ENCODE peak calls at places on chromosomes 1 and 21, in four cellular contexts. One of them, this sample, is unnamed.

GRCh38 chr1:24058671-24059455 is 53.1 kb downstream of the MYOM3 start:
- DNase-seq in OCI-M1: no peak
- DNase-seq in mucosa of descending colon: no peak
- DNase-seq in hepatic stellate cell: no peak
- DNase-seq in this sample: no peak

GRCh38 chr1:16237343-16237830 is 404 bp upstream of the CPLANE2 start:
- DNase-seq in OCI-M1: no peak
- DNase-seq in mucosa of descending colon: no peak
- DNase-seq in hepatic stellate cell: peak
- DNase-seq in this sample: no peak

GRCh38 chr1:171115280-171115897 is 24.7 kb downstream of the FMO3 start:
- DNase-seq in OCI-M1: no peak
- DNase-seq in mucosa of descending colon: no peak
- DNase-seq in hepatic stellate cell: no peak
- DNase-seq in this sample: no peak

GRCh38 chr1:177256153-177256814 is 85.5 kb downstream of the BRINP2 start:
- DNase-seq in OCI-M1: peak
- DNase-seq in mucosa of descending colon: peak
- DNase-seq in hepatic stellate cell: peak
- DNase-seq in this sample: peak

GRCh38 chr1:44013949-44014348 is 17.3 kb downstream of the SLC6A9 start:
- DNase-seq in OCI-M1: no peak
- DNase-seq in mucosa of descending colon: peak
- DNase-seq in hepatic stellate cell: no peak
- DNase-seq in this sample: no peak

GRCh38 chr1:33097137-33097611 is 16.2 kb downstream of the AZIN2 start:
- DNase-seq in OCI-M1: peak
- DNase-seq in mucosa of descending colon: no peak
- DNase-seq in hepatic stellate cell: no peak
- DNase-seq in this sample: no peak

GRCh38 chr21:36698160-36699025 is 522 bp upstream of the SIM2 start:
- DNase-seq in OCI-M1: no peak
- DNase-seq in mucosa of descending colon: no peak
- DNase-seq in hepatic stellate cell: no peak
- DNase-seq in this sample: peak

GRCh38 chr1:46002751-46003150 is 129.7 kb downstream of the PIK3R3 start:
- DNase-seq in OCI-M1: no peak
- DNase-seq in mucosa of descending colon: no peak
- DNase-seq in hepatic stellate cell: no peak
- DNase-seq in this sample: no peak

GRCh38 chr1:115332813-115333608 is 5.0 kb downstream of the NGF start:
- DNase-seq in OCI-M1: peak
- DNase-seq in mucosa of descending colon: no peak
- DNase-seq in hepatic stellate cell: peak
- DNase-seq in this sample: no peak

GRCh38 chr1:205580140-205580922 is 51.5 kb downstream of the ELK4 start:
- DNase-seq in OCI-M1: no peak
- DNase-seq in mucosa of descending colon: peak
- DNase-seq in hepatic stellate cell: no peak
- DNase-seq in this sample: no peak

GRCh38 chr1:43440358-43440757 is 13.4 kb downstream of the HYI start:
- DNase-seq in OCI-M1: no peak
- DNase-seq in mucosa of descending colon: no peak
- DNase-seq in hepatic stellate cell: no peak
- DNase-seq in this sample: no peak

GRCh38 chr1:108801101-108801500 is 54.6 kb downstream of the STXBP3 start:
- DNase-seq in OCI-M1: no peak
- DNase-seq in mucosa of descending colon: no peak
- DNase-seq in hepatic stellate cell: no peak
- DNase-seq in this sample: no peak

GRCh38 chr1:156508205-156508954 is 7.8 kb upstream of the MEF2D start:
- DNase-seq in OCI-M1: no peak
- DNase-seq in mucosa of descending colon: peak
- DNase-seq in hepatic stellate cell: no peak
- DNase-seq in this sample: no peak

GRCh38 chr1:28122183-28122582 is 33.8 kb upstream of the EYA3 start:
- DNase-seq in OCI-M1: no peak
- DNase-seq in mucosa of descending colon: no peak
- DNase-seq in hepatic stellate cell: peak
- DNase-seq in this sample: no peak

GRCh38 chr1:116231752-116232151 is 120.6 kb downstream of the MAB21L3 start:
- DNase-seq in OCI-M1: no peak
- DNase-seq in mucosa of descending colon: no peak
- DNase-seq in hepatic stellate cell: no peak
- DNase-seq in this sample: no peak

GRCh38 chr1:8154621-8155052 is 128.5 kb upstream of the ERRFI1 start:
- DNase-seq in OCI-M1: no peak
- DNase-seq in mucosa of descending colon: no peak
- DNase-seq in hepatic stellate cell: no peak
- DNase-seq in this sample: no peak

GRCh38 chr1:151858886-151859665 is 5.6 kb upstream of the THEM5 start:
- DNase-seq in OCI-M1: no peak
- DNase-seq in mucosa of descending colon: no peak
- DNase-seq in hepatic stellate cell: no peak
- DNase-seq in this sample: no peak

GRCh38 chr1:243413431-243414151 is 157.8 kb downstream of the SDCCAG8 start:
- DNase-seq in OCI-M1: no peak
- DNase-seq in mucosa of descending colon: no peak
- DNase-seq in hepatic stellate cell: no peak
- DNase-seq in this sample: no peak

GRCh38 chr1:34591751-34592629 is 162.9 kb upstream of the GJB5 start:
- DNase-seq in OCI-M1: peak
- DNase-seq in mucosa of descending colon: no peak
- DNase-seq in hepatic stellate cell: no peak
- DNase-seq in this sample: no peak

GRCh38 chr1:208243522-208243850 is 698 bp downstream of the PLXNA2 start:
- DNase-seq in OCI-M1: peak
- DNase-seq in mucosa of descending colon: no peak
- DNase-seq in hepatic stellate cell: no peak
- DNase-seq in this sample: peak

GRCh38 chr1:180765156-180765555 is 133.3 kb downstream of the XPR1 start:
- DNase-seq in OCI-M1: no peak
- DNase-seq in mucosa of descending colon: no peak
- DNase-seq in hepatic stellate cell: no peak
- DNase-seq in this sample: no peak

GRCh38 chr1:205668951-205669340 is 11.4 kb downstream of the SLC45A3 start:
- DNase-seq in OCI-M1: peak
- DNase-seq in mucosa of descending colon: no peak
- DNase-seq in hepatic stellate cell: no peak
- DNase-seq in this sample: no peak

GRCh38 chr1:10196991-10197390 is 13.4 kb upstream of the KIF1B start:
- DNase-seq in OCI-M1: no peak
- DNase-seq in mucosa of descending colon: no peak
- DNase-seq in hepatic stellate cell: no peak
- DNase-seq in this sample: no peak

GRCh38 chr1:58929667-58930325 is 145.9 kb upstream of the JUN start:
- DNase-seq in OCI-M1: no peak
- DNase-seq in mucosa of descending colon: peak
- DNase-seq in hepatic stellate cell: no peak
- DNase-seq in this sample: no peak

GRCh38 chr1:95245029-95245428 is 11.0 kb downstream of the RWDD3 start:
- DNase-seq in OCI-M1: no peak
- DNase-seq in mucosa of descending colon: no peak
- DNase-seq in hepatic stellate cell: no peak
- DNase-seq in this sample: no peak

GRCh38 chr1:168483531-168483930 is 60.3 kb downstream of the XCL2 start:
- DNase-seq in OCI-M1: no peak
- DNase-seq in mucosa of descending colon: no peak
- DNase-seq in hepatic stellate cell: peak
- DNase-seq in this sample: no peak

GRCh38 chr1:28370220-28371010 is 875 bp downstream of the PHACTR4 start:
- DNase-seq in OCI-M1: peak
- DNase-seq in mucosa of descending colon: no peak
- DNase-seq in hepatic stellate cell: peak
- DNase-seq in this sample: peak

GRCh38 chr1:219567341-219567947 is 45.5 kb downstream of the ZC3H11B start:
- DNase-seq in OCI-M1: peak
- DNase-seq in mucosa of descending colon: no peak
- DNase-seq in hepatic stellate cell: no peak
- DNase-seq in this sample: peak

GRCh38 chr1:58710190-58710589 is 10.3 kb upstream of the MYSM1 start:
- DNase-seq in OCI-M1: no peak
- DNase-seq in mucosa of descending colon: no peak
- DNase-seq in hepatic stellate cell: no peak
- DNase-seq in this sample: no peak

GRCh38 chr1:172351761-172352161 is 68.7 kb upstream of the C1orf105 start:
- DNase-seq in OCI-M1: no peak
- DNase-seq in mucosa of descending colon: no peak
- DNase-seq in hepatic stellate cell: no peak
- DNase-seq in this sample: no peak

GRCh38 chr1:238254935-238255334 is 364.2 kb upstream of the ZP4 start:
- DNase-seq in OCI-M1: no peak
- DNase-seq in mucosa of descending colon: no peak
- DNase-seq in hepatic stellate cell: no peak
- DNase-seq in this sample: no peak

GRCh38 chr1:27455166-27455811 is 34.7 kb downstream of the WASF2 start:
- DNase-seq in OCI-M1: no peak
- DNase-seq in mucosa of descending colon: no peak
- DNase-seq in hepatic stellate cell: no peak
- DNase-seq in this sample: no peak

GRCh38 chr1:37727186-37727585 is 34.9 kb downstream of the CDCA8 start:
- DNase-seq in OCI-M1: no peak
- DNase-seq in mucosa of descending colon: no peak
- DNase-seq in hepatic stellate cell: no peak
- DNase-seq in this sample: no peak

GRCh38 chr1:33684346-33685122 is 179.3 kb upstream of the HMGB4 start:
- DNase-seq in OCI-M1: no peak
- DNase-seq in mucosa of descending colon: no peak
- DNase-seq in hepatic stellate cell: no peak
- DNase-seq in this sample: no peak

GRCh38 chr1:40980453-40981121 is 1.1 kb downstream of the CTPS1 start:
- DNase-seq in OCI-M1: peak
- DNase-seq in mucosa of descending colon: peak
- DNase-seq in hepatic stellate cell: no peak
- DNase-seq in this sample: peak

GRCh38 chr1:55225228-55225627 is 10.1 kb upstream of the USP24 start:
- DNase-seq in OCI-M1: no peak
- DNase-seq in mucosa of descending colon: no peak
- DNase-seq in hepatic stellate cell: no peak
- DNase-seq in this sample: no peak

GRCh38 chr21:40166291-40166843 is 299.1 kb downstream of the PCP4 start:
- DNase-seq in OCI-M1: no peak
- DNase-seq in mucosa of descending colon: no peak
- DNase-seq in hepatic stellate cell: no peak
- DNase-seq in this sample: no peak